ENCODE peak calls at places on chromosomes 7 and 10, in four cellular contexts. W, A, J and F are unnamed samples.
A peak's percentile ranks its signal among the peaks of the same experiment; 100 is the strongest.

GRCh38 chr10:78292987-78293865 is 259.6 kb downstream of the RPS24 start:
- DNase-seq in J (no peak), W (no peak), A (peak; percentile 79), F (peak; percentile 59)

GRCh38 chr10:17244712-17245365 is 16.8 kb downstream of the VIM start:
- DNase-seq in W (no peak), A (no peak), J (no peak), F (no peak)

GRCh38 chr10:93181249-93181928 is 107.7 kb downstream of the CYP26A1 start:
- DNase-seq in W (no peak), J (no peak), A (no peak), F (no peak)

GRCh38 chr7:159049266-159050025 is 95.2 kb downstream of the VIPR2 start:
- DNase-seq in A (no peak), J (no peak), W (no peak), F (no peak)

GRCh38 chr7:153930681-153931080 is 121.5 kb upstream of the DPP6 start:
- DNase-seq in A (no peak), J (no peak), W (no peak), F (no peak)

GRCh38 chr10:8294779-8295178 is 240.3 kb downstream of the GATA3 start:
- DNase-seq in A (no peak), J (no peak), W (no peak), F (no peak)

GRCh38 chr7:47622946-47623640 is 41.2 kb upstream of the TNS3 start:
- DNase-seq in W (no peak), A (no peak), J (peak; percentile 87), F (no peak)

GRCh38 chr10:74153123-74153522 is 2.1 kb downstream of the ADK start:
- DNase-seq in W (no peak), J (peak; percentile 78), A (peak; percentile 68), F (no peak)

GRCh38 chr10:1229574-1229973 is 173.4 kb downstream of the WDR37 start:
- DNase-seq in W (no peak), J (no peak), A (no peak), F (no peak)

GRCh38 chr7:46369933-46370654 is 449.0 kb upstream of the IGFBP3 start:
- DNase-seq in W (no peak), J (peak; percentile 38), A (no peak), F (no peak)

GRCh38 chr10:116654816-116655215 is 34.1 kb downstream of the PNLIPRP2 start:
- DNase-seq in A (peak; percentile 74), W (no peak), J (no peak), F (peak; percentile 31)

GRCh38 chr7:24152356-24152755 is 131.6 kb upstream of the NPY start:
- DNase-seq in A (no peak), J (no peak), W (no peak), F (no peak)

GRCh38 chr10:122141821-122142651 is 129.1 kb upstream of the BTBD16 start:
- DNase-seq in A (no peak), W (no peak), J (no peak), F (no peak)

GRCh38 chr10:110919971-110920881 is 822 bp downstream of the SHOC2 start:
- DNase-seq in A (peak; percentile 65), W (peak; percentile 67), J (peak; percentile 22), F (peak; percentile 33)

GRCh38 chr10:112202561-112203241 is 19.1 kb upstream of the GPAM start:
- DNase-seq in W (peak; percentile 28), A (no peak), J (peak; percentile 22), F (no peak)

GRCh38 chr7:137462074-137462715 is 118.7 kb upstream of the PTN start:
- DNase-seq in A (no peak), W (no peak), J (peak; percentile 49), F (no peak)

GRCh38 chr7:146115665-146116451 is 743 bp upstream of the CNTNAP2 start:
- DNase-seq in A (peak; percentile 93), W (no peak), J (peak; percentile 48), F (peak; percentile 92)
- TF ChIP-seq CTCF in A (no peak), W (no peak), J (peak; percentile 23), F (peak; percentile 23)

GRCh38 chr7:142385528-142386340 is 127.9 kb upstream of the PRSS58 start:
- DNase-seq in W (no peak), J (peak; percentile 39), A (peak; percentile 78), F (peak; percentile 36)
- TF ChIP-seq CTCF in W (peak; percentile 80), J (peak; percentile 87), A (peak; percentile 72), F (peak; percentile 66)

GRCh38 chr7:115356139-115356746 is 434.3 kb downstream of the MDFIC start:
- DNase-seq in A (peak; percentile 64), W (no peak), J (no peak), F (no peak)
- TF ChIP-seq CTCF in A (peak; percentile 55), W (peak; percentile 47), J (peak; percentile 66), F (peak; percentile 74)

GRCh38 chr10:15491856-15492255 is 120.8 kb upstream of the FAM171A1 start:
- DNase-seq in J (no peak), A (no peak), W (no peak), F (no peak)

GRCh38 chr10:15489431-15489830 is 118.3 kb upstream of the FAM171A1 start:
- DNase-seq in J (no peak), W (no peak), A (no peak), F (no peak)

GRCh38 chr10:15494850-15495249 is 123.8 kb upstream of the FAM171A1 start:
- DNase-seq in J (no peak), A (no peak), W (no peak), F (no peak)
- TF ChIP-seq CTCF in J (no peak), A (no peak), W (no peak), F (no peak)